ENCODE peak calls at places on chromosomes 4 and X, in five cellular contexts. Y is HepG2, N is K562, F is GM12891, L is H1. E is an unnamed sample.

GRCh38 chrX:6707497-6707896 is 172.6 kb upstream of the VCX3A start:
- DNase-seq in Y (no peak), N (no peak), F (no peak), L (no peak), E (no peak)

GRCh38 chr4:68373513-68373912 is 23.6 kb upstream of the YTHDC1 start:
- DNase-seq in Y (no peak), N (no peak), F (no peak), L (peak), E (peak)

GRCh38 chr4:65383589-65384305 is 286.5 kb downstream of the EPHA5 start:
- DNase-seq in Y (no peak), N (no peak), F (no peak), L (no peak), E (no peak)

GRCh38 chrX:123121241-123121640 is 62.8 kb upstream of the GRIA3 start:
- DNase-seq in Y (no peak), N (no peak), F (no peak), L (no peak), E (no peak)

GRCh38 chr4:48130100-48130499 is 4.0 kb downstream of the TXK start:
- DNase-seq in Y (no peak), N (no peak), F (no peak), L (no peak), E (no peak)

GRCh38 chrX:139969286-139969685 is 4.0 kb upstream of the CXorf66 start:
- DNase-seq in Y (no peak), N (no peak), F (no peak), L (no peak), E (no peak)

GRCh38 chrX:47112316-47112954 is 32.1 kb downstream of the NDUFB11 start:
- DNase-seq in Y (peak), N (no peak), F (no peak), L (no peak), E (no peak)

GRCh38 chrX:16826207-16826606 is 39.9 kb downstream of the TXLNG start:
- DNase-seq in Y (peak), N (peak), F (no peak), L (no peak), E (no peak)

GRCh38 chrX:10199212-10199611 is 42.4 kb downstream of the CLCN4 start:
- DNase-seq in Y (no peak), N (no peak), F (no peak), L (no peak), E (no peak)

GRCh38 chr4:110663738-110664444 is 41.0 kb upstream of the PITX2 start:
- DNase-seq in Y (no peak), N (no peak), F (no peak), L (no peak), E (no peak)

GRCh38 chr4:121736735-121737351 is 28.1 kb downstream of the SMIM43 start:
- DNase-seq in Y (peak), N (peak), F (no peak), L (no peak), E (no peak)

GRCh38 chrX:115367455-115367854 is 77.9 kb downstream of the LUZP4 start:
- DNase-seq in Y (no peak), N (no peak), F (no peak), L (no peak), E (no peak)

GRCh38 chrX:123731987-123732678 is 719 bp downstream of the THOC2 start:
- DNase-seq in Y (no peak), N (peak), F (no peak), L (no peak), E (no peak)

GRCh38 chr4:168515222-168516011 is 18.6 kb downstream of the PALLD start:
- DNase-seq in Y (no peak), N (no peak), F (no peak), L (no peak), E (no peak)

GRCh38 chr4:158236304-158237030 is 26.2 kb downstream of the TMEM144 start:
- DNase-seq in Y (no peak), N (no peak), F (no peak), L (no peak), E (no peak)

GRCh38 chr4:65918217-65918616 is 247.9 kb upstream of the EPHA5 start:
- DNase-seq in Y (no peak), N (no peak), F (no peak), L (no peak), E (no peak)

GRCh38 chr4:21882050-21882839 is 66.3 kb downstream of the KCNIP4 start:
- DNase-seq in Y (no peak), N (no peak), F (no peak), L (no peak), E (no peak)

GRCh38 chr4:132108784-132109183 is 1040.3 kb upstream of the PCDH10 start:
- DNase-seq in Y (no peak), N (no peak), F (no peak), L (no peak), E (no peak)

GRCh38 chr4:71833175-71833900 is 49.5 kb upstream of the GC start:
- DNase-seq in Y (no peak), N (no peak), F (no peak), L (no peak), E (no peak)

GRCh38 chr4:73872331-73873108 is 3.3 kb downstream of the CXCL1 start:
- DNase-seq in Y (no peak), N (no peak), F (no peak), L (no peak), E (no peak)

GRCh38 chr4:75547647-75548387 is 8.0 kb upstream of the ODAPH start:
- DNase-seq in Y (peak), N (no peak), F (no peak), L (no peak), E (no peak)

GRCh38 chrX:8042304-8042703 is 115.1 kb upstream of the PNPLA4 start:
- DNase-seq in Y (peak), N (no peak), F (no peak), L (no peak), E (no peak)

GRCh38 chr4:167966161-167966560 is 126.2 kb upstream of the ANXA10 start:
- DNase-seq in Y (no peak), N (no peak), F (no peak), L (no peak), E (no peak)

GRCh38 chr4:68342139-68342538 is 7.8 kb downstream of the YTHDC1 start:
- DNase-seq in Y (no peak), N (no peak), F (no peak), L (no peak), E (no peak)

GRCh38 chrX:41335590-41336331 is 1.8 kb downstream of the DDX3X start:
- DNase-seq in Y (no peak), N (no peak), F (no peak), L (no peak), E (no peak)

GRCh38 chrX:123961268-123962005 is at the start of gene STAG2:
- DNase-seq in Y (peak), N (peak), F (no peak), L (no peak), E (peak)

GRCh38 chrX:16465081-16465876 is 184.7 kb upstream of the S100G start:
- DNase-seq in Y (no peak), N (no peak), F (no peak), L (no peak), E (no peak)

GRCh38 chrX:39470588-39471155 is 627.1 kb downstream of the BCOR start:
- DNase-seq in Y (no peak), N (no peak), F (no peak), L (no peak), E (no peak)

GRCh38 chr4:1448589-1449420 is 42.6 kb upstream of the NKX1-1 start:
- DNase-seq in Y (no peak), N (no peak), F (peak), L (no peak), E (no peak)

GRCh38 chr4:42412251-42412650 is 15.0 kb downstream of the SHISA3 start:
- DNase-seq in Y (no peak), N (no peak), F (no peak), L (no peak), E (no peak)

GRCh38 chrX:104270916-104271512 is 16.3 kb upstream of the ESX1 start:
- DNase-seq in Y (peak), N (peak), F (no peak), L (no peak), E (no peak)

GRCh38 chr4:38368612-38369011 is 295.4 kb upstream of the KLF3 start:
- DNase-seq in Y (no peak), N (no peak), F (no peak), L (no peak), E (no peak)

GRCh38 chr4:107993969-107994368 is 4.3 kb downstream of the HADH start:
- DNase-seq in Y (no peak), N (no peak), F (no peak), L (no peak), E (no peak)

GRCh38 chr4:72997409-72997808 is 72.1 kb downstream of the COX18 start:
- DNase-seq in Y (no peak), N (no peak), F (no peak), L (no peak), E (no peak)

GRCh38 chrX:10819973-10820372 is 199.6 kb upstream of the MID1 start:
- DNase-seq in Y (no peak), N (peak), F (no peak), L (no peak), E (no peak)

GRCh38 chr4:24105183-24106039 is 215.6 kb upstream of the PPARGC1A start:
- DNase-seq in Y (no peak), N (no peak), F (no peak), L (no peak), E (no peak)

GRCh38 chrX:118717703-118718391 is 9.6 kb upstream of the IL13RA1 start:
- DNase-seq in Y (no peak), N (no peak), F (no peak), L (no peak), E (no peak)

GRCh38 chr4:187235456-187236170 is 512.0 kb upstream of the FAT1 start:
- DNase-seq in Y (no peak), N (no peak), F (no peak), L (no peak), E (no peak)

GRCh38 chr4:36226430-36227227 is 17.7 kb downstream of the ARAP2 start:
- DNase-seq in Y (no peak), N (no peak), F (no peak), L (no peak), E (no peak)

GRCh38 chr4:184409911-184410692 is 64.2 kb downstream of the IRF2 start:
- DNase-seq in Y (no peak), N (no peak), F (no peak), L (no peak), E (no peak)
- TF ChIP-seq TAF1 in Y (no peak), N (no peak), F (no peak), L (no peak), E (no peak)

GRCh38 chr4:185039508-185040273 is 21.4 kb downstream of the HELT start:
- DNase-seq in Y (peak), N (peak), F (peak), L (no peak), E (peak)
- TF ChIP-seq POLR2A in Y (no peak), N (no peak), F (no peak), L (no peak), E (no peak)

GRCh38 chrX:1717326-1717725 is 102.5 kb downstream of the ASMT start:
- DNase-seq in Y (no peak), N (no peak), F (no peak), L (no peak), E (no peak)

GRCh38 chrX:1719270-1719669 is 104.4 kb downstream of the ASMT start:
- DNase-seq in Y (peak), N (no peak), F (no peak), L (no peak), E (no peak)

GRCh38 chrX:1725472-1725871 is 110.6 kb downstream of the ASMT start:
- DNase-seq in Y (no peak), N (no peak), F (no peak), L (no peak), E (no peak)

DNA sequence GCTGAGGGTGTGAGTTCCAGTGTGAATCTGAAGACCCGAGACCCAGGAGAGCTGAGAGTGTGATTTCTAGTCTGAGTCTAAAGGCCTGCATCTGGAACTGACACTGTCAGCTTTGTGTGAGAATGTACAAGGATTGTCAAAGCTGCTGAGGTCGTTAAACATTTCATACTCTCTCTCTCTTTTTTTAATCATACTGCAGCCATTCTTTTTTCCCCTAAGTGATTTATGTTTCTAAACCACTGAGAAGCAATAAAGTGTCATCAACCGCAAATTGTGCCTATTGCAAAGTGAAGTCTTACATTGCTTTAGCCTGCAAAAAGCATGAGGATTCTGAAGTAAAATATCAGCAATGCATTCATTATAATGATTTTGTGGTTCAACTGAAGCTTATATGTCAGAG is 106.0 kb downstream of the ASMT start:
- DNase-seq in Y (no peak), N (no peak), F (no peak), L (no peak), E (no peak)
- TF ChIP-seq TAF1 in Y (no peak), N (no peak), F (no peak), L (no peak), E (no peak)

GRCh38 chr4:184475096-184475461 is 729 bp upstream of the IRF2 start:
- DNase-seq in Y (no peak), N (peak), F (peak), L (no peak), E (peak)

GRCh38 chr4:184473265-184473514 is 1.2 kb downstream of the IRF2 start:
- DNase-seq in Y (no peak), N (no peak), F (no peak), L (no peak), E (no peak)

GRCh38 chr4:184474261-184475095 is at the start of gene IRF2:
- DNase-seq in Y (peak), N (peak), F (peak), L (peak), E (peak)

GRCh38 chr4:184472540-184473264 is 1.6 kb downstream of the IRF2 start:
- DNase-seq in Y (peak), N (peak), F (peak), L (no peak), E (peak)

GRCh38 chr4:184473515-184474260 is 662 bp downstream of the IRF2 start:
- DNase-seq in Y (no peak), N (no peak), F (peak), L (no peak), E (peak)
- TF ChIP-seq POLR2A in Y (no peak), N (no peak), F (peak), L (no peak), E (peak)

DNA sequence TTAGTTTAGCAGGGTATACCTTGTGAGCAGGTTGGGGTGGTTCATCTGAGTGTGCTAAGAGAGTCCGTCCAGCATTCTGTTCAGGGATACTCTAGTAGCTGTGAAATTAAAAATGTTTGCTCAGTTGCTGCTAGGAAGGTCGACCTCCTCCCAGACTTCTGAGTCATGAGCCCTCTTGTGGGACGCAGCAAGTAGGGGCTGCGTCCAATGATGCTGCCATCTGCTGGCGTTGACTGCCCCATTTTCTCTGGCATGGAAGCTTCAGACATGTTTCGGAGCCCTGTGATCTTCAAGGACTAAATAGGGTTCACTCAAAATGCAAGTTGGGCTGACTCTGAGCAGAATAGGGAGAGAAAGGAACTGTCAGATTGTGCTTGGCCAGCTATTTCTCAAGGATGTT is 201.0 kb upstream of the ARSJ start:
- DNase-seq in Y (peak), N (no peak), F (no peak), L (peak), E (no peak)
- TF ChIP-seq TAF1 in Y (no peak), N (no peak), F (no peak), L (no peak), E (no peak)

GRCh38 chr4:139267301-139267700 is 12.7 kb downstream of the MGARP start:
- DNase-seq in Y (no peak), N (no peak), F (no peak), L (no peak), E (no peak)

GRCh38 chr4:139265654-139266053 is 14.4 kb downstream of the MGARP start:
- DNase-seq in Y (no peak), N (no peak), F (no peak), L (no peak), E (no peak)

GRCh38 chr4:139266208-139266582 is 13.8 kb downstream of the MGARP start:
- DNase-seq in Y (no peak), N (no peak), F (no peak), L (no peak), E (no peak)

GRCh38 chr4:139266583-139267257 is 13.3 kb downstream of the MGARP start:
- DNase-seq in Y (peak), N (peak), F (peak), L (no peak), E (peak)
- TF ChIP-seq POLR2A in Y (no peak), N (no peak), F (no peak), L (no peak), E (no peak)

DNA sequence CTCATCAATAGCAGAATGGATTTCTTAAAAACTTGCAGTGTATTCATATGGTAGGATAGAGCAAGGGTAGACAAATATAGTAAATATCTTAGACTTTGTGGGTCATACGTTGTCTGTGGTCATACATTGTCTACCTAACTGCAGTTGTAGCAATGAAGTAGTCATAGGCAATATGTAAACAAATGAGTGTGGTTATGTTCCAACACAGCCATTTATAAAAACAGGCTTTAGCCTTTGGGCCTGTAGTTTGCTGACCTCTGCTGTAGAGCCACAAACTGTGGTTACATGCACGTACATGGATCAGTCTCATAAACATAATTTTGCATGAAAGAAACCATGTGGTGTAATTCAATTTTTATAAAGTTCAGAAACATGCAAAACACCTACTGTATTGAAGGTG is 98.9 kb downstream of the LARP1B start:
- DNase-seq in Y (no peak), N (no peak), F (no peak), L (no peak), E (no peak)
- TF ChIP-seq TAF1 in Y (no peak), N (no peak), F (no peak), L (no peak), E (no peak)

DNA sequence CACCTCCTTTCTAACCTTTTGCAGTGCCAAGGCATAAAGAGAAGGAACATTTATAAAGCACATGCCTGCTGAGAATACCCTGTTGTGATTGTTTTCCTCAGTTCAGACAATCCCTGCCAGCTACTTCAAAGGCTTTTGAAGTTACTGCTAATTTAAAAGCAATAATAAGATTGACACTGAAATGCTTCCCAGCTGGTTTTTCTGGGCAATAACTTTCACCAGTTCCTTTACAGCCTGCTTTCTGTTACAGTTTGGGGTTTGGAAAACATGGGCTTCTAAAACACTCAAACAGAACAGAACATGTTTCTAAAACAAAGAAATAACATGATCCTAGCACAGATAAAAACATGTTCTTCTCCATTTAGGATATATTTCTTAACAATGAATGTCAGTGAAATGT is 232.3 kb upstream of the CPEB2 start:
- DNase-seq in Y (no peak), N (no peak), F (no peak), L (no peak), E (no peak)
- TF ChIP-seq POLR2A in Y (no peak), N (no peak), F (no peak), L (no peak), E (no peak)

DNA sequence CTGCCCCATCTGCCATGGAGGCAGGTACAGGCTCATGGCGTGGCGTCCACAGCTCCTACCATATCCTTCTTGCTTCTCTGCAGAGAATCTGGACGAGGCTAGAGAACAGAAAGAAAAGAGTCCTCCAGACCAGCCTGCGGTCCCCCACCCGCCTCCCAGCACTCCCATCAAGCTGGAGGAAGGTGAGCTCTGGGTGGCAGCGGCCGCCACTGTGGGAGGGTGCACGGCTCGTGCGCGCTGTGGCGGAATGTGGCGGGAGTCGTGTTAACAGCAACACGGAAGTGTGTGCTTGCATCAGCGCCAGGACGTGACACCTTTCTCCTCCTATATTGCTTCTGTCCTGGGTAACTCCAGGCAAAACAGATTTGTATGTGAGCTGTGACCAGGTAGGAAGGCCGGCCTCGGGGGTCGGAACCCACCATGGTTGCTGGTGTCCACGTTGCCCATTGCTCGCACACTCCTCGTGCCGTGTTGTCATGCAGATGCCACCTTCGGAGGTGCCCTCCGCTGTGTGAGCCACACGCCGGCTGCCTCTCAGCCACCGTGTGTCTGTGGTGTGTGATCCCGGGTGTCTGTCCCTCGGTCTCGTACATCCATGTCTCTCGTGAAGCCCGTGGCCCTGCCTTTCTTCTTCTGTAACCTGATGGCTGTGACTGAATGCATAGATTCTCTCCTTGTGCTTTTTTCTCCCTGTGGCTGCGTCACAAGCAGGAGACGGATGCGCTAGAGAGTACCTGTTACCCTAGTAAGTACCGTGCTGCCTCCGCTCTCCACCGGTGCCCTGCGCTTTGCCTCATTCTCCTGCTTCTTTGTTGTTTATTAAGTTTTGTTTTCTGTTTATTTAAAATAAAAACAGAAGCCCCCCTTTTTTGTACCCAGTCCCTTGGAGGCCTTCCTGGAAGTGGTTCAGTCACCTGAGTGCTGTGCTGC is 37.0 kb downstream of the NOP14 start:
- DNase-seq in Y (no peak), N (no peak), F (no peak), L (no peak), E (no peak)
- TF ChIP-seq TAF1 in Y (no peak), N (no peak), F (no peak), L (no peak), E (no peak)